ENCODE peak calls at places on chromosomes 13 and 19, in four cellular contexts. N is K562, R is WTC11, Z is HepG2. D is an unnamed sample.

GRCh38 chr19:35587326-35587725 is 1.4 kb downstream of the PMIS2 start:
- DNase-seq in R (no peak), N (no peak), Z (no peak), D (peak; percentile 2)

GRCh38 chr13:61391426-61391825 is 24.2 kb downstream of the PCDH20 start:
- DNase-seq in Z (no peak), N (no peak), R (no peak), D (no peak)

GRCh38 chr19:772730-773436 is 22.0 kb downstream of the MISP start:
- DNase-seq in Z (no peak), R (peak; percentile 64), N (no peak), D (no peak)

GRCh38 chr19:38425810-38426466 is at the start of gene RASGRP4:
- DNase-seq in Z (no peak), R (peak; percentile 45), N (peak; percentile 84), D (no peak)

GRCh38 chr13:20473139-20473538 is 52.5 kb downstream of the CRYL1 start:
- DNase-seq in Z (no peak), R (no peak), N (no peak), D (no peak)

GRCh38 chr13:38350114-38350617 is 515 bp downstream of the UFM1 start:
- DNase-seq in R (peak; percentile 42), Z (peak; percentile 49), N (peak; percentile 39), D (peak; percentile 23)

GRCh38 chr13:31191748-31192147 is 8.0 kb upstream of the B3GLCT start:
- DNase-seq in R (no peak), N (no peak), Z (peak; percentile 61), D (no peak)

GRCh38 chr13:77345150-77345780 is 18.4 kb upstream of the MYCBP2 start:
- DNase-seq in N (no peak), R (no peak), Z (no peak), D (no peak)

GRCh38 chr19:53537523-53538377 is at the start of gene ZNF331:
- DNase-seq in N (no peak), Z (peak; percentile 39), R (peak; percentile 77), D (no peak)

GRCh38 chr13:49664606-49665005 is 26.7 kb downstream of the EBPL start:
- DNase-seq in R (no peak), Z (no peak), N (no peak), D (no peak)

GRCh38 chr19:34173145-34173956 is 1.0 kb downstream of the LSM14A start:
- DNase-seq in Z (peak; percentile 82), N (peak; percentile 21), R (peak; percentile 59), D (no peak)

GRCh38 chr13:34164585-34164984 is 346.6 kb downstream of the RFC3 start:
- DNase-seq in N (no peak), Z (no peak), R (no peak), D (no peak)

GRCh38 chr13:26996965-26997752 is 174.5 kb downstream of the USP12 start:
- DNase-seq in N (no peak), R (no peak), Z (no peak), D (no peak)

GRCh38 chr19:6239871-6240676 is 39.7 kb downstream of the MLLT1 start:
- DNase-seq in N (no peak), R (peak; percentile 42), Z (no peak), D (no peak)

GRCh38 chr19:48254529-48254970 is 1.2 kb downstream of the CARD8 start:
- DNase-seq in Z (no peak), N (no peak), R (no peak), D (no peak)

GRCh38 chr13:72221276-72221962 is 354.4 kb upstream of the DACH1 start:
- DNase-seq in N (peak; percentile 4), R (peak; percentile 82), Z (peak; percentile 28), D (peak; percentile 94)

GRCh38 chr19:17209126-17210036 is 5.8 kb upstream of the USE1 start:
- DNase-seq in Z (no peak), R (peak; percentile 100), N (peak; percentile 99), D (peak; percentile 99)

GRCh38 chr13:32391101-32391620 is 36.8 kb downstream of the N4BP2L1 start:
- DNase-seq in Z (no peak), N (no peak), R (peak; percentile 43), D (no peak)

GRCh38 chr19:1863308-1863637 is at the start of gene KLF16:
- DNase-seq in R (no peak), Z (no peak), N (no peak), D (no peak)

GRCh38 chr13:59865398-59865797 is 298.3 kb downstream of the DIAPH3 start:
- DNase-seq in R (no peak), Z (no peak), N (no peak), D (no peak)

GRCh38 chr19:39951686-39952085 is 17.3 kb upstream of the FCGBP start:
- DNase-seq in Z (no peak), N (no peak), R (no peak), D (no peak)

GRCh38 chr19:41320185-41320518 is 10.2 kb downstream of the CCDC97 start:
- DNase-seq in N (no peak), R (no peak), Z (no peak), D (no peak)

GRCh38 chr19:42433503-42434260 is 6.5 kb upstream of the LIPE start:
- DNase-seq in R (peak; percentile 85), Z (peak; percentile 95), N (peak; percentile 72), D (peak; percentile 71)

GRCh38 chr19:47598407-47599349 is 10.3 kb upstream of the BICRA start:
- DNase-seq in Z (peak; percentile 33), N (no peak), R (peak; percentile 76), D (peak; percentile 68)

GRCh38 chr13:75687145-75687763 is 51.1 kb downstream of the LMO7 start:
- DNase-seq in N (peak; percentile 6), Z (peak; percentile 46), R (no peak), D (peak; percentile 62)

GRCh38 chr13:66518068-66518467 is 712.1 kb downstream of the PCDH9 start:
- DNase-seq in N (no peak), R (no peak), Z (no peak), D (no peak)

GRCh38 chr13:99119686-99120085 is 81.0 kb upstream of the UBAC2 start:
- DNase-seq in N (no peak), Z (no peak), R (no peak), D (no peak)

GRCh38 chr19:46303345-46303701 is 6.5 kb downstream of the HIF3A start:
- DNase-seq in N (no peak), Z (no peak), R (no peak), D (no peak)

GRCh38 chr13:20114066-20114465 is 46.8 kb downstream of the GJA3 start:
- DNase-seq in R (no peak), N (no peak), Z (peak; percentile 18), D (no peak)

DNA sequence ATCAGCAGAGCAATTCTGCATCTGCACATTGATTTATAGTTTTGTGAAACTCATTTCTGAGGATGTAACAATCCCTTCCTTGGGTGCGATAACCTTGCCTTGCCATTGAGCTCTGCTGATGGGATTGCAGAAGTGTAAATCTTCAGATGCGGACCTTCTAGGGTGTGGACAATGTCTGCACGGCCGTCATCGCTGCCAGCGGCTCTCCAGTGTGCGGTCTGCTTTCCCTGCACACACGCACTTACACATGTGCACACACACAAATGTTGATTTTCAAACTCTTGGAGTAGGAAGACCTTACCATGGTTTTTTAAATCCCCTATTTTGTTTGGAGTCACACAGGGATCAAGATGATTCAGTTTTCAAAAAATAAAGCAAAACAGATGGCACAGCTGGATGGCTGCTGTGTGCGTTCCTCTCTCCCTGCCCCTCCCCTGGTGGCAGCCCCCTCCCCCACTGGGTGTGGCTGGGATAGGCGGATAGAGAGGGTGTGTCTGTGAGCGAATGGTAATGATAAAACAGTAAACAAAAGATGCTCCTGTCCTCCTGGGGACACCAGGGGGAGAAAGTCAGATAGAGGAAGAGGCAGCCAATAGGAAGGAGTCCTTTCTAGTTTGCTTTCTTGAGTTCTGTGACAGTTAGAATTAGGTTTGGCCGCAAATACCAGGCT is 6.3 kb downstream of the TMEM255B start:
- DNase-seq in Z (no peak), R (no peak), N (peak; percentile 30), D (no peak)
- TF ChIP-seq ELF4 in Z (no peak), R (no peak), N (no peak), D (no peak)

GRCh38 chr19:58434217-58434616 is 5.7 kb downstream of the ZNF132 start:
- DNase-seq in Z (no peak), N (no peak), R (no peak), D (no peak)
- TF ChIP-seq ELF4 in Z (no peak), N (no peak), R (no peak), D (no peak)

DNA sequence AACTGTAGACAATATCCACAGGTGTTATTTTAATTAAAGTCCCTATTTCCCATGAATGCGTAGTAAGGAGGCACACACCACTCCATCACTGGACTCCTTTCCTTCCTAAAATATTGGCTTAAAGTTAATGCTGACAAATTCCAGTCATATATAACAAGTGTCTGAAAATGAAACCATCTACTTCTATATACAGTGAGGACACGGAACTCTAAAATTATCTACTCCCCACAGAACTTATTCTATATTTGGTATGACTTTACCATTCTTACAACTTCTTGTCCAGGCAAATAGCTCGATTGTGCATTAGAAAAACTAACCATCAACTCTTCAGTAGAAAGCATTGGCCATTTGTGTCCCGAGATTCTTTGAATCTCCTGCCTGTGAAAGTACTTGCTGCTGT is 1560.2 kb downstream of the EFNB2 start:
- DNase-seq in Z (no peak), R (no peak), N (no peak), D (no peak)
- TF ChIP-seq ELF4 in Z (no peak), R (no peak), N (no peak), D (no peak)

GRCh38 chr13:88005188-88005587 is 334.0 kb downstream of the SLITRK5 start:
- DNase-seq in N (no peak), R (no peak), Z (no peak), D (no peak)
- TF ChIP-seq ELF4 in N (no peak), R (no peak), Z (no peak), D (no peak)

DNA sequence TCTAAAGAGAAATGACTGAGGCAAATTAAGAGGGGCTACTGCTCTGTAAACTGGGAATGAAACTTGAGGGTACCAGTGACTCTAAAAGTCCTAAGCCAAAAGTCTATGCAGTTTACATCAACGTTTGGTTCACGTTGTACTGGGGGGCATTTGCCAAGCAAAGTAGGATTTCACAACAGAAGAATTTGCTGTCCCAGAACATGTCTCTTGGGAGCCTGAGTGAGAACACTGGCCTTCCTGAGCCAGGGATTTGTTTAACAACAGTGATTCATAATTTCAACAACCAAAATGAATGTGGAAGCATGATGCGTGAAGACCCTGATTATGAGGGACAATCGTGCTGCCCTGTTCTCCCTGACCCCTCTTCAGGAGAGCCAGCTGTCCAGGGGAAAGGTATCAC is 178.0 kb downstream of the OXGR1 start:
- DNase-seq in Z (no peak), R (no peak), N (no peak), D (no peak)
- TF ChIP-seq ELF4 in Z (no peak), R (no peak), N (no peak), D (no peak)

GRCh38 chr19:49336482-49337266 is 1.5 kb downstream of the CD37 start:
- DNase-seq in R (no peak), Z (no peak), N (no peak), D (no peak)
- TF ChIP-seq ELF4 in R (no peak), Z (no peak), N (no peak), D (no peak)

DNA sequence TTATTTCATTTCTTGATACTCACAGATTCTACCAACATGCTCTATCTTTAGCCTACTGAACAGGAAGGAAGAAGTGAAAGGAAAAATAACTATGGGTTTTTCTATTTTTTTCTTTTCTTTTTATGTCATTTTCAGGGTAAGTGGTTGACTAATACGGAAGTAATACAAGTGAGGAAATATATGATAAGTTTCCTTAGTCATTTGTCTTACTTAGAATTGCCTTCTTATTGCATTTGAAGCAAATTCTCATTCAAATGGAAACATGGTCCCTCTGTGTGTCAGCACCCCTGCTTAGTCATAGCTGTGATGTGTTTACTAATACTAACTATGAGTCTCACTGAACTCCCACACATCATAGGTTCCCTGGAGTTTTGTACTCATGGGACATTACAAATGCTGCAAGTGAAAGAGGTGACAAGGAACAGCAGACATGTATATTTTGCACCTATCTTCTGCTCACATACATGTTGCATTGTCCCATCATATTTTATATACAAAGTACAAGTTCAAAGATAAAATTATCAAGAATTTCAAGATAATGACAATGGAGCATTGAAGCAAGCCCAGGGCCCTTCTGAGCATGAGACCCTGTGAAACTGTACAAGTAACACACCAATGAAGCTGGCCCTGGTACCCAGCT is 60.1 kb downstream of the DCT start:
- DNase-seq in Z (no peak), R (no peak), N (no peak), D (no peak)
- TF ChIP-seq ELF4 in Z (no peak), R (no peak), N (no peak), D (no peak)